ENCODE peak calls at places on chromosomes 13 and 19, in six cellular contexts. One of them, this sample, is unnamed.

GRCh38 chr19:18007939-18008673 is at the start of gene ARRDC2:
- DNase-seq in mesendoderm: peak; percentile 94
- DNase-seq in H9: peak; percentile 93
- DNase-seq in H1: peak; percentile 71
- DNase-seq in IMR-90: peak; percentile 87
- DNase-seq in mesenchymal stem cell: peak; percentile 91
- DNase-seq in this sample: peak; percentile 88

GRCh38 chr13:111288276-111288675 is 32.2 kb upstream of the TEX29 start:
- DNase-seq in IMR-90: no peak
- DNase-seq in H9: no peak
- DNase-seq in mesendoderm: no peak
- DNase-seq in mesenchymal stem cell: no peak
- DNase-seq in H1: no peak
- DNase-seq in this sample: no peak

GRCh38 chr19:10748195-10748923 is 30.5 kb downstream of the DNM2 start:
- DNase-seq in IMR-90: no peak
- DNase-seq in H1: no peak
- DNase-seq in H9: no peak
- DNase-seq in mesenchymal stem cell: no peak
- DNase-seq in mesendoderm: no peak
- DNase-seq in this sample: no peak

GRCh38 chr19:3027981-3028304 is 1.1 kb downstream of the TLE2 start:
- DNase-seq in IMR-90: no peak
- DNase-seq in mesendoderm: no peak
- DNase-seq in mesenchymal stem cell: no peak
- DNase-seq in H1: no peak
- DNase-seq in H9: no peak
- DNase-seq in this sample: no peak

GRCh38 chr19:54156490-54156889 is 3.0 kb downstream of the LENG1 start:
- DNase-seq in mesendoderm: no peak
- DNase-seq in H1: no peak
- DNase-seq in H9: no peak
- DNase-seq in mesenchymal stem cell: no peak
- DNase-seq in IMR-90: no peak
- DNase-seq in this sample: no peak

GRCh38 chr19:11279505-11280236 is 16.3 kb upstream of the TSPAN16 start:
- DNase-seq in H1: no peak
- DNase-seq in H9: no peak
- DNase-seq in mesenchymal stem cell: no peak
- DNase-seq in mesendoderm: no peak
- DNase-seq in IMR-90: no peak
- DNase-seq in this sample: no peak

GRCh38 chr19:28313633-28314032 is 899.3 kb downstream of the UQCRFS1 start:
- DNase-seq in mesenchymal stem cell: no peak
- DNase-seq in H1: no peak
- DNase-seq in H9: no peak
- DNase-seq in mesendoderm: peak; percentile 65
- DNase-seq in IMR-90: peak; percentile 17
- DNase-seq in this sample: no peak

GRCh38 chr19:35162471-35163326 is 8.2 kb downstream of the FXYD5 start:
- DNase-seq in H9: no peak
- DNase-seq in mesendoderm: peak; percentile 84
- DNase-seq in H1: no peak
- DNase-seq in IMR-90: no peak
- DNase-seq in mesenchymal stem cell: no peak
- DNase-seq in this sample: no peak

GRCh38 chr19:53432088-53432661 is 391 bp downstream of the ZNF761 start:
- DNase-seq in H1: no peak
- DNase-seq in mesendoderm: peak; percentile 34
- DNase-seq in H9: no peak
- DNase-seq in IMR-90: peak; percentile 13
- DNase-seq in mesenchymal stem cell: peak; percentile 62
- DNase-seq in this sample: peak; percentile 4

DNA sequence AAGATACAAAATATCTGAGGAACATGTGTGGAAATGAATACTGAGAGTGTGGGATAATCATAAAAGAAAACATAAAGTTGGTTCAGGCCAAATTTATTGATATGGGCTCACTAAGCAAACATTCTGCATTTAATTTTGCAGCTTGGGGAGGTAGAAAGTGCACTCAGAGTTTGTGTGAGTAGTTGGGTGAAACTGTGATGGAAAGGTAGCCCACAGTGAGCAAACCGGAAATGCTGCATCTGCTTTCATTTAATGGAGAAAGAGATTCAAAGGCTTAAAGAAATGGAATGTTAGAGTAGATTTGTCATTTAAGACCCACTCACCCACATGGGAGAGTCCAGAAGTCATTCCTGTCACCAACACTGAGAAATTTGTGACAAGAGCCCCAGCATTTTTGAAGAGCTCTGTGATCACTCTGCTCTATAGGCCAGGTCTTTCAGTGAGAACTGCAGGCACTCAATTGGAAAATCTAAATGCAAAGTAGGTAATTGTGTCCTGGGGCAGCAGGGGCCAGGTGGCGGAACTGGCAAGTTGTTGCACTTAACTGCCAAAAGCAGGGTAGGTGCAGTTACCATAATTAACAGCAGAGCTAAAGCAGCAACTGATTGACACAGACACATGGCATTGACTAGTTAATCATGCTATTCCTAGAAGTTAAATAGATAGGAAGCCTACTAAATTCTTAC is 1228.3 kb upstream of the PCDH20 start:
- DNase-seq in mesenchymal stem cell: no peak
- DNase-seq in H1: no peak
- DNase-seq in H9: peak; percentile 40
- DNase-seq in mesendoderm: no peak
- DNase-seq in IMR-90: no peak
- DNase-seq in this sample: no peak
- H2AK5ac ChIP-seq in mesenchymal stem cell: no peak overlapping the region
- H2AK5ac ChIP-seq in H1: no peak overlapping the region
- H2AK5ac ChIP-seq in H9: no peak overlapping the region
- H2AK5ac ChIP-seq in mesendoderm: no peak overlapping the region
- H2AK5ac ChIP-seq in IMR-90: no peak overlapping the region
- H2AK5ac ChIP-seq in this sample: no peak overlapping the region

DNA sequence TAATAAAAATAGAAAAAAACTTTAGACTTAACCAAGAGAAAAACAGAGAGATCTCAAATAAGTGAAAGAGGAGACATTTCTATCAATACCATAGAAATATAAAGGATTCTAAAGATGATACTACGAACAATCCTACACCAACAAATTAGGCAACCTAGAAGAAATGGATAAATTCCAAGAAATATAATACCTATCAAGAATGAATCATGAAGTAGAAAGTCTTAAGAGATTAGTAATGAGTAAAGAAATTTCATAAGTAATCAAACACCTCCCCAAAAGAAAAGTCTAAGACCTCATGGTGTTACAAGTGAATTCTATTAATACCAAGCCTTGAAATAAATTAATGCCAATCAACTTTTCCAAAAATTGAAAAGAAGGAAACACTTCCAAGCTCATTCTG is 1584.5 kb upstream of the MIR17HG start:
- DNase-seq in H9: no peak
- DNase-seq in mesendoderm: no peak
- DNase-seq in IMR-90: no peak
- DNase-seq in H1: no peak
- DNase-seq in mesenchymal stem cell: no peak
- DNase-seq in this sample: no peak
- H2BK15ac ChIP-seq in H9: no peak overlapping the region
- H2BK15ac ChIP-seq in mesendoderm: no peak overlapping the region
- H2BK15ac ChIP-seq in IMR-90: no peak overlapping the region
- H2BK15ac ChIP-seq in H1: no peak overlapping the region
- H2BK15ac ChIP-seq in mesenchymal stem cell: no peak overlapping the region
- H2BK15ac ChIP-seq in this sample: no peak overlapping the region

DNA sequence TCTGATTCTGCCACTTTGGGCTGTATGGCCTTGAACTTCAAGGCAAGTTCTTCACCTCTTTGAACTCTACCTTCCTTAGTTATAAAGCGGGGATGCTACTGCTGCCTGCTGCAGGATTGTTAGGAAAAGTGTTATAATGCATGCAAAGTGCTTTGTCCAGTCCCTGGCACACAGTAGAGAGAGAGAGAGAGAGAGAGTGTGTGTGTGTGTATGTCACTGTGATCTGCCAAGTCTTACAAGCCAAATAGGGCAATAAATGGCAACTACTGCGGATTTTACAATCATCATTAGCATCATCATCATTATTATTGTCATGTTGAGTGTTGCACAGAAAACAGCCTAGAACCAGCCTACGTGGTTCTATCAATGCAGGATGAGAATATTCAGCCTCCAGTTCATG is 136.1 kb downstream of the ZDHHC20 start:
- DNase-seq in mesenchymal stem cell: no peak
- DNase-seq in H9: no peak
- DNase-seq in H1: no peak
- DNase-seq in IMR-90: no peak
- DNase-seq in mesendoderm: no peak
- DNase-seq in this sample: no peak
- H3K4me1 ChIP-seq in mesenchymal stem cell: peaks cover 14% of the 10 kb centered on the region
- H3K4me1 ChIP-seq in H9: peaks cover 4% of the 10 kb centered on the region
- H3K4me1 ChIP-seq in H1: peaks cover 14% of the 10 kb centered on the region
- H3K4me1 ChIP-seq in IMR-90: no peaks in the 10 kb centered on the region
- H3K4me1 ChIP-seq in mesendoderm: no peaks in the 10 kb centered on the region
- H3K4me1 ChIP-seq in this sample: peaks cover 12% of the 10 kb centered on the region

GRCh38 chr19:19461306-19461670 is 54.1 kb downstream of the TSSK6 start:
- DNase-seq in H1: no peak
- DNase-seq in mesenchymal stem cell: no peak
- DNase-seq in H9: no peak
- DNase-seq in IMR-90: no peak
- DNase-seq in mesendoderm: peak; percentile 41
- DNase-seq in this sample: no peak
- H2AK5ac ChIP-seq in H1: peak overlapping the region; percentile 29
- H2AK5ac ChIP-seq in mesenchymal stem cell: peak overlapping the region; percentile 66
- H2AK5ac ChIP-seq in H9: no peak overlapping the region
- H2AK5ac ChIP-seq in IMR-90: peak overlapping the region; percentile 99
- H2AK5ac ChIP-seq in mesendoderm: no peak overlapping the region
- H2AK5ac ChIP-seq in this sample: no peak overlapping the region

GRCh38 chr13:51731759-51732158 is 72.2 kb downstream of the DHRS12 start:
- DNase-seq in mesendoderm: no peak
- DNase-seq in mesenchymal stem cell: peak; percentile 62
- DNase-seq in H9: no peak
- DNase-seq in H1: no peak
- DNase-seq in IMR-90: peak; percentile 54
- DNase-seq in this sample: no peak
- H2BK15ac ChIP-seq in mesendoderm: no peak overlapping the region
- H2BK15ac ChIP-seq in mesenchymal stem cell: no peak overlapping the region
- H2BK15ac ChIP-seq in H9: no peak overlapping the region
- H2BK15ac ChIP-seq in H1: no peak overlapping the region
- H2BK15ac ChIP-seq in IMR-90: peak overlapping the region; percentile 79
- H2BK15ac ChIP-seq in this sample: no peak overlapping the region

DNA sequence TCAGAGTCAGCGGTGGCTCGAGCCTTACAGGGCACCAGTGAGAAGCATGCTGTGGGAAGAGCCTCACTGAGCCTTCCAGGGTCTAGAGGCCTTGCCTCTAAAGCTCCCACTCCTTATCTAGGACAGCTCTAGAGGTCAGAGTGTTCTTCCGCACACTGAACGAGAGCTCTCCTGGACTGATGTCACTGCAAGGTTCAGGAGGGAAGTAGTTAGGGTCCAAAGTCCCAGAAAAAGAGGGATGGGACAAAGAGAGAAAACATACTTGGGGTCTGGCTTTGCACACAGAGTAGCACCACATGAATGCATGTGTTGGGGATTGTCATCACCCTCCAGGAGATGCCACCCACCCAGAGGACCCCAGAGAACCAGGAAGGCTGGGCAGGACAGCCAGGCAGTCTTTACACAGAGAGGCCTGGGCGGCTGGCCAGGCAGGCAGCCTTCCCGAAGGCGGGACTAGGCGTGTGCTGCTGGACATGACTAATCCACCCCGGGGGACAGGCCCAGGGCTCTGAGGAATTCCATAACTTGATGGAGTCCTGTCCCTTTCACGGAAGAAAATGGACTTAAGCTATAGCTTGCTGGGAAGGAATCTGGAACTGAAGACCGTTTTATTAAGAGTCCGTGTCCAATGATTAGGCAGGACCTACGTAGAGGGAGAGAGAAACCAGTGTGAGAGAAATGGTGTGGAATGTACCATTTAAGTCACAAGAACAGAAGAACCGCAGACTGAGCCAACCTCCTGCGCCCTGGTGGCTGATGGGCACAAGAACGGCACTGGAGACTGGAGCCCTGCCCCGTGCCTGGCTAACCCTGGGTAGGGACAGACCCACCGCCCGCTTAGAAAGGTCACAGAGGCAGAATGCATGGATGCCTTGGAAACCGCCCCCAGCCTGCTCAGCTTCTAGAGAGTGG is 16.7 kb upstream of the EPHX3 start:
- DNase-seq in IMR-90: peak; percentile 91
- DNase-seq in mesendoderm: no peak
- DNase-seq in mesenchymal stem cell: peak; percentile 88
- DNase-seq in H9: no peak
- DNase-seq in H1: no peak
- DNase-seq in this sample: no peak
- H3K4me1 ChIP-seq in IMR-90: peaks cover 50% of the 10 kb centered on the region
- H3K4me1 ChIP-seq in mesendoderm: no peaks in the 10 kb centered on the region
- H3K4me1 ChIP-seq in mesenchymal stem cell: peaks cover 67% of the 10 kb centered on the region
- H3K4me1 ChIP-seq in H9: no peaks in the 10 kb centered on the region
- H3K4me1 ChIP-seq in H1: no peaks in the 10 kb centered on the region
- H3K4me1 ChIP-seq in this sample: peaks cover 26% of the 10 kb centered on the region

DNA sequence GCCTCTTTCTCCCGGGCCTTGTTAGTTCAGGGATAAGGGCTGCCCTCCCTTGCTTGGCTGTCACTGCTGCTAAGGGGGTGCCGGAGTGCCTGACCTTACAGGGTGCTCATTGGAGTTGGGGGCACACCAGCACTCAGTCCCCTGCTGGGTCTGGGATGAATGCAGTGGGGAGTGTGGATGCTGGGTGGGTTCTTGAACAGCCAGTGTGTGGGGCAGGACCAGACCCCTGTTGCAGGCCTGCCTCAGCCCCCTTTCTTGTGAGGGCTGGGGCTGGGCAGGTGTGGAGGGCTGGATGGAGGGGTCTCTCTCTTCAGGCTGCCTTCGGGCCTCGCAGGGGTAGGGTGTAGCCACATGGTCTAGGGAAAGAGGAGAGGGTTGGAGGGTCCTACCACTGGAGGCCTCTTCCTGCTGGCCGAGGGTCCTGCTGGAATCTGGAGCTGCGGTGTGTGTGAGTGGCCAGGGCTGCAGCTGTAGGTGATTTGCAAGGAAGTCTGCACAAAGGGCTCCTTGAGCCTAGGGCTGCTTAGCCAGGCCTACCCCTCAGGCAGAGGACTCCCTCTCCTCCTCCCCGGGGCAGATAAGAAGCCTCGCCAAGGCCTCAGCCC is 3.2 kb downstream of the CEBPA start:
- DNase-seq in H9: no peak
- DNase-seq in mesenchymal stem cell: no peak
- DNase-seq in mesendoderm: no peak
- DNase-seq in IMR-90: no peak
- DNase-seq in H1: no peak
- DNase-seq in this sample: no peak
- H2AK5ac ChIP-seq in H9: no peak overlapping the region
- H2AK5ac ChIP-seq in mesenchymal stem cell: no peak overlapping the region
- H2AK5ac ChIP-seq in mesendoderm: no peak overlapping the region
- H2AK5ac ChIP-seq in IMR-90: no peak overlapping the region
- H2AK5ac ChIP-seq in H1: no peak overlapping the region
- H2AK5ac ChIP-seq in this sample: no peak overlapping the region

GRCh38 chr19:51084505-51084904 is 1.8 kb upstream of the KLK14 start:
- DNase-seq in mesenchymal stem cell: no peak
- DNase-seq in H9: no peak
- DNase-seq in mesendoderm: no peak
- DNase-seq in IMR-90: no peak
- DNase-seq in H1: no peak
- DNase-seq in this sample: no peak
- H2BK15ac ChIP-seq in mesenchymal stem cell: peak overlapping the region; percentile 12
- H2BK15ac ChIP-seq in H9: no peak overlapping the region
- H2BK15ac ChIP-seq in mesendoderm: no peak overlapping the region
- H2BK15ac ChIP-seq in IMR-90: no peak overlapping the region
- H2BK15ac ChIP-seq in H1: no peak overlapping the region
- H2BK15ac ChIP-seq in this sample: no peak overlapping the region